ENCODE peak calls at places on chromosome 11, in four cellular contexts. F is adrenal gland, M is suprapubic skin, L is HCT116. C is an unnamed sample.

GRCh38 chr11:6565988-6566703 is 37.3 kb downstream of the RRP8 start:
- DNase-seq in L (no peak), F (no peak), M (no peak), C (no peak)

GRCh38 chr11:102317099-102317767 is at the start of gene BIRC3:
- DNase-seq in F (peak), M (peak), L (peak), C (peak)

GRCh38 chr11:26231252-26231661 is 100.7 kb upstream of the ANO3 start:
- DNase-seq in M (no peak), L (no peak), F (no peak), C (no peak)

GRCh38 chr11:43376065-43376464 is 17.3 kb downstream of the TTC17 start:
- DNase-seq in F (no peak), L (no peak), M (no peak), C (no peak)

GRCh38 chr11:88301478-88302140 is 35.9 kb downstream of the CTSC start:
- DNase-seq in F (no peak), M (no peak), L (no peak), C (no peak)

GRCh38 chr11:107590460-107591097 is 368 bp upstream of the ELMOD1 start:
- DNase-seq in L (no peak), M (no peak), F (no peak), C (no peak)

GRCh38 chr11:1920909-1921575 is 1.5 kb downstream of the TNNT3 start:
- DNase-seq in F (no peak), L (no peak), M (peak), C (no peak)

GRCh38 chr11:112734207-112734606 is 227.0 kb upstream of the NCAM1 start:
- DNase-seq in M (no peak), F (peak), L (no peak), C (no peak)

GRCh38 chr11:24131698-24132097 is 365.2 kb upstream of the LUZP2 start:
- DNase-seq in F (no peak), L (no peak), M (no peak), C (no peak)

GRCh38 chr11:78961938-78962701 is 387.5 kb upstream of the NARS2 start:
- DNase-seq in M (no peak), L (no peak), F (peak), C (no peak)

GRCh38 chr11:44911031-44911814 is 39.5 kb downstream of the TP53I11 start:
- DNase-seq in L (peak), F (peak), M (peak), C (peak)

GRCh38 chr11:110317516-110317932 is 21.1 kb upstream of the RDX start:
- DNase-seq in F (peak), M (no peak), L (no peak), C (no peak)

GRCh38 chr11:115678942-115679341 is 174.7 kb upstream of the CADM1 start:
- DNase-seq in L (no peak), M (no peak), F (no peak), C (no peak)

GRCh38 chr11:106990322-106990721 is 28.0 kb downstream of the GUCY1A2 start:
- DNase-seq in L (no peak), F (peak), M (no peak), C (no peak)

GRCh38 chr11:78420796-78421209 is 3.2 kb upstream of the GAB2 start:
- DNase-seq in F (peak), M (peak), L (no peak), C (peak)

GRCh38 chr11:78914503-78914902 is 339.8 kb upstream of the NARS2 start:
- DNase-seq in L (no peak), M (no peak), F (no peak), C (no peak)

GRCh38 chr11:130449996-130450419 is 1.6 kb downstream of the ADAMTS15 start:
- DNase-seq in F (peak), L (no peak), M (peak), C (no peak)

GRCh38 chr11:47797633-47798032 is 30.5 kb upstream of the FNBP4 start:
- DNase-seq in M (no peak), F (no peak), L (no peak), C (no peak)

GRCh38 chr11:78192911-78193341 is 4.2 kb downstream of the USP35 start:
- DNase-seq in L (no peak), F (peak), M (no peak), C (no peak)

GRCh38 chr11:33567004-33567403 is 133.6 kb downstream of the C11orf91 start:
- DNase-seq in M (no peak), F (no peak), L (no peak), C (no peak)

GRCh38 chr11:72669527-72669926 is 4.7 kb downstream of the PDE2A start:
- DNase-seq in L (no peak), M (no peak), F (no peak), C (no peak)

GRCh38 chr11:134040386-134041297 is 28.2 kb upstream of the JAM3 start:
- DNase-seq in L (no peak), M (no peak), F (no peak), C (no peak)

GRCh38 chr11:105609832-105610781 is at the start of gene GRIA4:
- DNase-seq in M (peak), F (no peak), L (no peak), C (no peak)

GRCh38 chr11:35163707-35164496 is 24.9 kb downstream of the CD44 start:
- DNase-seq in M (no peak), F (no peak), L (no peak), C (no peak)

GRCh38 chr11:35167451-35167954 is 28.5 kb downstream of the CD44 start:
- DNase-seq in L (no peak), F (no peak), M (no peak), C (no peak)

GRCh38 chr11:35165416-35166368 is 26.7 kb downstream of the CD44 start:
- DNase-seq in L (no peak), F (peak), M (no peak), C (no peak)

GRCh38 chr11:35168606-35169200 is 29.7 kb downstream of the CD44 start:
- DNase-seq in F (no peak), M (no peak), L (no peak), C (no peak)

DNA sequence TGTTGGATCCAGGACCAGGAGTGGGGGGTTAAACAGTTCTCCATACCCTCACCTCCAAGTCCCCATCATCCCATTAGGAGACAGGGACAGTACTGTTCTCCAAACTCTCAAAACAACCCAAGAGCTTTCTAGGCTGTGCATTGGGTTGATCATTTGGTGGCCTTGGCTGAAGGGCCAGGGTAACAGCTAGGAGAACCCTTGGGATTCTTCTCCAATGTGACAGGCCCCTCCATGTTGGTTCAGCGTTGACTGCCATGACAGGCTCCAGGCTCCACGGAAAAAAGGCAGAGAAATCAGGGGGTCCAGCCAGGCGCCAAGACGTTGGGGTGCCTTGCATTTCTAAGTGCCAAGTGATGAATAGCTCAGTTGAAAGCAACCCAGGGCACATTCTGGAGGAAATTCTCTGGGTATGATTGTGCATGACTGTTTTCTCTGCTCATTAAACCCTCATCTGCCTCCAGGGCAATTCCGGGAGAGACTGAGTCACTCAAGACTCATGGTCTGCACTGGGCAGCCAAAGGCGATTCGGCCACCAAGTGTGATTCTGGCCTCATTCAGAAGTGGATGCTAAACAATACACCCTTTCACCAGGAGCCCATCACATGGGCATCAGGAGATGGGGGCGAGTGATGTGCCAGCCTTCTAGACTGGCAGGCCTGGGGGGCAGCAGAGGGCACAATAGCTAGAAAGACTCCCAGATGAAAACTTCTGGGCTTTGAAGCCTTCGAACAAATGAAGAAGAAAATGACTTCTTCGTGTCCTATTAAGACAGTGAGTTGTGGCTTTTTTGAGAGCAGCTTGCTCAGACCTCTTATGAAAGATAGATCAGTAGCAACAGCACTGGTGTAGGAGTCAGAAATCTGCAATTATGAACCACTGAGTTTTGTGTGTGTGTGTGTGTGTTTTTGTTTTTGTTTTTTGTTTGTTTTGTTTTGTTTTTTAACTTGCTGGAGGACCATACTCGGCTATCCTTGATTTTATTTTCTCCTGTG is 27.7 kb downstream of the CD44 start:
- DNase-seq in L (peak), M (no peak), F (no peak), C (peak)
- TF ChIP-seq POLR2A in L (no peak), M (no peak), F (no peak), C (no peak)

DNA sequence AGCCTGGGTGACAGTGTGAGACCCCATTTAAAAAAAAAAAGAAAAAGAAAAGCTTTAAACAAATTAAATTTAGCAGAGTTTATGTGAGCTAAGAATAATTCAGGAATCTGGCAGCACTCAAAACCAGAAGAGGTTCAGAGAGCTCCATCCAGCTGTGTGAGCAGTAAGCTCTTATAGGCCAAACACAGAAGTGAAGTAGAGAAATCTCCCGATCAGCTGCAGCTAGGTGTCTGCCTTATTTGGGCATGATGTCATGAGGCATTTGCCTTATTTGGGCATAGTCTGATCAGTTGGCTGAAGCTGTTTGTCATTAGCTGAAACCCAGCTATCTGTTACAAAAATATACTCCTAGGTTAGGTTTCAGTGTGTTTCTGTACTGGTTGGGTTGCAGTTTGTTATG is 8.2 kb downstream of the MS4A15 start:
- DNase-seq in F (no peak), L (no peak), M (no peak), C (no peak)
- TF ChIP-seq POLR2A in F (no peak), L (no peak), M (no peak), C (no peak)

GRCh38 chr11:71545405-71545966 is 2.7 kb upstream of the KRTAP5-9 start:
- DNase-seq in M (no peak), F (no peak), L (no peak), C (no peak)

GRCh38 chr11:71551711-71552110 is 3.5 kb downstream of the KRTAP5-9 start:
- DNase-seq in L (no peak), F (no peak), M (no peak), C (no peak)

GRCh38 chr11:71544525-71545214 is 3.5 kb upstream of the KRTAP5-9 start:
- DNase-seq in F (no peak), L (no peak), M (no peak), C (no peak)

GRCh38 chr11:71548716-71549151 is 514 bp downstream of the KRTAP5-9 start:
- DNase-seq in M (no peak), F (no peak), L (no peak), C (no peak)

GRCh38 chr11:71548120-71548519 is at the start of gene KRTAP5-9:
- DNase-seq in M (no peak), L (no peak), F (no peak), C (no peak)
- TF ChIP-seq POLR2A in M (no peak), L (no peak), F (no peak), C (no peak)

GRCh38 chr11:119030329-119031047 is at the start of gene SLC37A4:
- DNase-seq in L (peak), M (peak), F (peak), C (peak)
- TF ChIP-seq POLR2A in L (peak), M (no peak), F (peak), C (peak)

GRCh38 chr11:65498042-65498726 is 661 bp upstream of the MALAT1 start:
- DNase-seq in F (peak), M (peak), L (no peak), C (no peak)
- TF ChIP-seq POLR2A in F (no peak), M (no peak), L (no peak), C (peak)

DNA sequence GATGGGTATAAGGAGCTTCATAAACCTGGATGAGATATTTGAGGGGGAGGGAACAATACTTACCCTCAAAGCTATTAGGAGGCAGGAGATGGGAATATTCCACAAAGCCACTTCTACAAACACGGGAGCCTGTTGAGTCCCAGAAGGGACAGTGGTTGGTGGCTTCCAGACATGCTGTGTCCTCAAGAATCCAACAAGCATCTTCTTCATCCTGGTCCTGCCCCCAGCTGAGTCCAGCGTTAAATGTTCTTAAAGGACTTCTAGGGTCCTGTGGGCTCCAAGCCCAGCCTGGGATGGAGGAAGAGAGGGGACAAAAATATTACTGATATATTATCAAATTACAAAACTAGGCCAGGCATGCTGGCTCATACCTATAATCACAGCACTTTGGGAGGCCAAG is 2.3 kb downstream of the CSKMT start:
- DNase-seq in L (no peak), F (no peak), M (no peak), C (no peak)
- TF ChIP-seq POLR2A in L (no peak), F (no peak), M (no peak), C (no peak)

GRCh38 chr11:119689318-119689717 is 39.7 kb downstream of the NECTIN1 start:
- DNase-seq in M (no peak), L (no peak), F (no peak), C (no peak)
- TF ChIP-seq POLR2A in M (no peak), L (no peak), F (no peak), C (no peak)

GRCh38 chr11:61739966-61740365 is 12.5 kb upstream of the MYRF start:
- DNase-seq in L (no peak), F (no peak), M (no peak), C (no peak)

GRCh38 chr11:61744181-61744580 is 8.3 kb upstream of the MYRF start:
- DNase-seq in M (no peak), F (no peak), L (no peak), C (no peak)

GRCh38 chr11:61744609-61745156 is 7.8 kb upstream of the MYRF start:
- DNase-seq in L (no peak), M (no peak), F (no peak), C (no peak)

GRCh38 chr11:61743486-61744095 is 8.8 kb upstream of the MYRF start:
- DNase-seq in L (no peak), F (no peak), M (no peak), C (no peak)

GRCh38 chr11:61742391-61742790 is 10.0 kb upstream of the MYRF start:
- DNase-seq in M (no peak), F (no peak), L (no peak), C (no peak)
- TF ChIP-seq POLR2A in M (no peak), F (no peak), L (no peak), C (no peak)

C was measured in H54.